ENCODE peak calls at places on chromosomes 4 and X, in five cellular contexts. H is A549; Z is neuronal stem cell; U is EH; B is activated CD4-positive, alpha-beta memory T cell treated with anti-CD3 and anti-CD28 coated beads, Interleukin-2, amount 10 ng/mL, durations not matched to agents 7 days and 5 days. E is an unnamed sample.
A peak's percentile ranks its signal among the peaks of the same experiment; 100 is the strongest.

GRCh38 chr4:16705341-16705740 is 193.1 kb downstream of the LDB2 start:
- DNase-seq in H (no peak), Z (no peak), U (no peak), B (no peak), E (no peak)

GRCh38 chr4:145530189-145530588 is 48.5 kb downstream of the SMAD1 start:
- DNase-seq in H (no peak), Z (no peak), U (no peak), B (no peak), E (no peak)

GRCh38 chr4:151117371-151117962 is 18.0 kb downstream of the RPS3A start:
- DNase-seq in H (peak; percentile 49), Z (peak; percentile 63), U (peak; percentile 73), B (peak; percentile 63), E (peak; percentile 65)

GRCh38 chr4:182380701-182381295 is 137.6 kb downstream of the TENM3 start:
- DNase-seq in H (no peak), Z (no peak), U (no peak), B (no peak), E (no peak)

GRCh38 chr4:3221996-3222395 is 27.0 kb upstream of the MSANTD1 start:
- DNase-seq in H (no peak), Z (no peak), U (no peak), B (no peak), E (no peak)

GRCh38 chrX:115393271-115393670 is 103.8 kb downstream of the LUZP4 start:
- DNase-seq in H (no peak), Z (no peak), U (peak; percentile 59), B (no peak), E (no peak)

GRCh38 chr4:180950377-180950776 is 1292.8 kb upstream of the TENM3 start:
- DNase-seq in H (no peak), Z (no peak), U (no peak), B (no peak), E (no peak)

GRCh38 chr4:182918044-182918607 is 940 bp upstream of the DCTD start:
- DNase-seq in H (no peak), Z (no peak), U (no peak), B (no peak), E (no peak)

GRCh38 chr4:22999419-22999818 is 306.7 kb downstream of the GBA3 start:
- DNase-seq in H (no peak), Z (no peak), U (no peak), B (no peak), E (no peak)

GRCh38 chrX:44054863-44055601 is 81.8 kb upstream of the NDP start:
- DNase-seq in H (no peak), Z (no peak), U (no peak), B (no peak), E (no peak)

GRCh38 chr4:39658756-39659155 is 20.1 kb upstream of the SMIM14 start:
- DNase-seq in H (no peak), Z (no peak), U (no peak), B (no peak), E (no peak)

GRCh38 chr4:98630804-98631454 is 27.5 kb downstream of the TSPAN5 start:
- DNase-seq in H (no peak), Z (no peak), U (peak; percentile 42), B (no peak), E (no peak)

GRCh38 chr4:1400191-1400805 is 5.9 kb downstream of the NKX1-1 start:
- DNase-seq in H (no peak), Z (no peak), U (no peak), B (no peak), E (no peak)

GRCh38 chrX:133638285-133638684 is 223.0 kb upstream of the GPC4 start:
- DNase-seq in H (no peak), Z (no peak), U (no peak), B (no peak), E (peak; percentile 52)

GRCh38 chrX:73577368-73577767 is 14.4 kb downstream of the CHIC1 start:
- DNase-seq in H (no peak), Z (peak; percentile 21), U (peak; percentile 80), B (no peak), E (peak; percentile 44)

GRCh38 chr4:2570036-2570435 is 33.6 kb downstream of the FAM193A start:
- DNase-seq in H (no peak), Z (no peak), U (no peak), B (no peak), E (no peak)

GRCh38 chr4:6680372-6681034 is 13.2 kb upstream of the S100P start:
- DNase-seq in H (no peak), Z (no peak), U (no peak), B (no peak), E (no peak)

GRCh38 chrX:1422135-1422465 is 30.2 kb upstream of the SLC25A6 start:
- DNase-seq in H (no peak), Z (no peak), U (no peak), B (no peak), E (no peak)

GRCh38 chr4:102825261-102826071 is 1.9 kb downstream of the UBE2D3 start:
- DNase-seq in H (no peak), Z (peak; percentile 8), U (peak; percentile 85), B (peak; percentile 47), E (peak; percentile 67)

GRCh38 chr4:155809835-155810234 is 51.0 kb downstream of the GUCY1B1 start:
- DNase-seq in H (peak; percentile 27), Z (peak; percentile 43), U (peak; percentile 81), B (no peak), E (peak; percentile 62)

E was measured in SJSA1.